ENCODE peak calls at places on chromosome 9, in five cellular contexts. R is ELR; W is activated CD8-positive, alpha-beta memory T cell treated with anti-CD3 and anti-CD28 coated beads, Interleukin-2, amount 50 U/mL, for 4 hours; K is endothelial cell; H is uterus. N is an unnamed sample.

GRCh38 chr9:113912816-113913215 is 36.7 kb downstream of the ZNF618 start:
- DNase-seq in R (no peak), H (no peak), K (no peak), W (no peak), N (peak)

GRCh38 chr9:136438548-136438908 is 1.1 kb downstream of the INPP5E start:
- DNase-seq in R (peak), K (peak), W (no peak), H (no peak), N (no peak)

GRCh38 chr9:89621676-89622075 is 16.9 kb downstream of the GADD45G start:
- DNase-seq in H (no peak), K (no peak), R (no peak), W (no peak), N (no peak)

GRCh38 chr9:101625871-101626270 is 31.1 kb upstream of the PPP3R2 start:
- DNase-seq in H (no peak), R (peak), K (no peak), W (no peak), N (no peak)

GRCh38 chr9:96317335-96317980 is 15.5 kb upstream of the HSD17B3 start:
- DNase-seq in K (peak), R (peak), W (peak), H (peak), N (peak)

GRCh38 chr9:86099695-86100364 is 472 bp upstream of the GOLM1 start:
- DNase-seq in R (peak), W (no peak), H (peak), K (peak), N (peak)

GRCh38 chr9:134217431-134218210 is 53.3 kb upstream of the RNU6ATAC start:
- DNase-seq in K (no peak), H (no peak), R (no peak), W (no peak), N (no peak)

GRCh38 chr9:86368871-86369521 is 14.8 kb upstream of the TUT7 start:
- DNase-seq in W (no peak), H (no peak), K (no peak), R (peak), N (peak)

GRCh38 chr9:69412741-69413150 is 87.7 kb downstream of the ENTREP1 start:
- DNase-seq in H (peak), W (no peak), K (peak), R (peak), N (peak)

GRCh38 chr9:113589890-113590289 is 126.4 kb downstream of the RGS3 start:
- DNase-seq in W (no peak), K (no peak), H (no peak), R (peak), N (peak)

GRCh38 chr9:14021871-14022525 is 291.9 kb downstream of the NFIB start:
- DNase-seq in W (no peak), K (no peak), R (no peak), H (no peak), N (peak)

GRCh38 chr9:77964258-77964657 is 67.4 kb downstream of the GNAQ start:
- DNase-seq in K (no peak), R (no peak), W (no peak), H (no peak), N (no peak)

GRCh38 chr9:124132671-124133147 is 121.1 kb downstream of the LHX2 start:
- DNase-seq in H (no peak), R (no peak), W (no peak), K (no peak), N (no peak)

GRCh38 chr9:35646583-35647265 is 4.0 kb downstream of the SIT1 start:
- DNase-seq in W (peak), H (peak), R (peak), K (peak), N (peak)

GRCh38 chr9:107361816-107362215 is 78.7 kb downstream of the RAD23B start:
- DNase-seq in H (no peak), K (no peak), R (no peak), W (no peak), N (peak)

GRCh38 chr9:127566351-127567001 is 45.6 kb upstream of the STXBP1 start:
- DNase-seq in W (no peak), R (no peak), K (no peak), H (no peak), N (peak)

GRCh38 chr9:10704720-10705119 is 91.9 kb upstream of the PTPRD start:
- DNase-seq in K (no peak), H (no peak), R (no peak), W (no peak), N (peak)

GRCh38 chr9:15191358-15191757 is 115.7 kb downstream of the TTC39B start:
- DNase-seq in W (no peak), R (no peak), K (no peak), H (no peak), N (no peak)

GRCh38 chr9:22035591-22036011 is 26.5 kb upstream of the CDKN2B start:
- DNase-seq in K (no peak), H (no peak), W (no peak), R (no peak), N (no peak)

GRCh38 chr9:87556821-87557220 is 59.2 kb downstream of the DAPK1 start:
- DNase-seq in K (no peak), R (no peak), H (peak), W (no peak), N (no peak)

GRCh38 chr9:136093331-136093986 is 1.6 kb downstream of the NACC2 start:
- DNase-seq in K (no peak), R (peak), H (no peak), W (no peak), N (peak)

GRCh38 chr9:134623408-134624066 is 18.1 kb upstream of the COL5A1 start:
- DNase-seq in R (no peak), H (peak), W (peak), K (no peak), N (no peak)

GRCh38 chr9:14347408-14348224 is 33.7 kb upstream of the NFIB start:
- DNase-seq in W (no peak), K (peak), R (no peak), H (no peak), N (peak)